ENCODE peak calls at places on chromosomes 16 and 17, in four cellular contexts. I is stimulated activated CD4-positive, alpha-beta T cell treated with anti-CD3 and anti-CD28 coated beads, Interleukin-1b, Interleukin-23, amount 100 ng/mL, for 24 hours; H is T-helper 2 cell; B is neural crest cell. V is an unnamed sample.
A peak's percentile ranks its signal among the peaks of the same experiment; 100 is the strongest.

GRCh38 chr17:39538875-39539274 is 68.8 kb downstream of the NEUROD2 start:
- DNase-seq in B (no peak), H (no peak), I (no peak), V (no peak)

GRCh38 chr16:47258874-47259461 is 115.2 kb upstream of the NETO2 start:
- DNase-seq in I (no peak), H (no peak), B (no peak), V (no peak)

GRCh38 chr17:1532836-1533602 is 16.6 kb upstream of the INPP5K start:
- DNase-seq in H (no peak), B (peak; percentile 12), I (peak; percentile 7), V (peak; percentile 41)

GRCh38 chr17:75031972-75032895 is 14.5 kb downstream of the ATP5PD start:
- DNase-seq in I (no peak), H (no peak), B (no peak), V (peak; percentile 19)

GRCh38 chr16:59993101-59993500 is 1259.0 kb upstream of the GOT2 start:
- DNase-seq in B (no peak), I (no peak), H (no peak), V (no peak)

GRCh38 chr16:11183035-11183812 is 72.8 kb downstream of the SOCS1 start:
- DNase-seq in I (no peak), B (no peak), H (no peak), V (no peak)

GRCh38 chr16:74868501-74868900 is 93.9 kb upstream of the FA2H start:
- DNase-seq in I (no peak), B (no peak), H (no peak), V (no peak)

GRCh38 chr16:78122774-78123315 is 23.4 kb downstream of the WWOX start:
- DNase-seq in H (no peak), B (no peak), I (no peak), V (no peak)

GRCh38 chr16:87223656-87224248 is 93.4 kb downstream of the C16orf95 start:
- DNase-seq in B (no peak), H (no peak), I (no peak), V (no peak)